ENCODE peak calls at places on chromosomes 16 and 17, in nine cellular contexts. J is transverse colon, W is RWPE2, V is body of pancreas, K is cardiac muscle cell, N is stomach, Q is heart right ventricle, O is OCI-LY7, M is Peyer's patch. B is an unnamed sample.

GRCh38 chr17:11269210-11269609 is 28.2 kb downstream of the SHISA6 start:
- DNase-seq in J (no peak), W (no peak), V (no peak), K (no peak), N (no peak), Q (no peak), O (no peak), M (no peak), B (no peak)

GRCh38 chr17:29042679-29043538 is at the start of gene PIPOX:
- DNase-seq in J (peak; percentile 15), W (no peak), V (peak; percentile 22), K (peak; percentile 81), N (no peak), Q (peak; percentile 20), O (peak; percentile 54), M (peak; percentile 48), B (peak; percentile 94)

GRCh38 chr16:28587386-28587785 is 9.5 kb downstream of the SULT1A2 start:
- DNase-seq in J (no peak), W (no peak), V (no peak), K (no peak), N (no peak), Q (no peak), O (no peak), M (no peak), B (no peak)

GRCh38 chr16:49698931-49699715 is 156.8 kb downstream of the ZNF423 start:
- DNase-seq in J (no peak), W (no peak), V (no peak), K (peak; percentile 77), N (no peak), Q (peak; percentile 72), O (no peak), M (no peak), B (peak; percentile 92)

GRCh38 chr17:74569392-74570003 is 2.2 kb upstream of the CD300H start:
- DNase-seq in J (peak; percentile 14), W (peak; percentile 96), V (peak; percentile 13), K (peak; percentile 99), N (peak; percentile 35), Q (no peak), O (no peak), M (no peak), B (peak; percentile 69)

GRCh38 chr16:27286446-27286845 is 17.9 kb upstream of the NSMCE1 start:
- DNase-seq in J (no peak), W (peak; percentile 77), V (no peak), K (peak; percentile 96), N (no peak), Q (peak; percentile 53), O (no peak), M (no peak), B (no peak)

GRCh38 chr16:4313563-4314531 is 2.0 kb upstream of the GLIS2 start:
- DNase-seq in J (peak; percentile 50), W (no peak), V (peak; percentile 90), K (peak; percentile 66), N (peak; percentile 72), Q (no peak), O (peak; percentile 40), M (no peak), B (no peak)

GRCh38 chr17:63629627-63630026 is 7.4 kb downstream of the MAP3K3 start:
- DNase-seq in J (no peak), W (no peak), V (no peak), K (peak; percentile 17), N (no peak), Q (no peak), O (no peak), M (no peak), B (no peak)

GRCh38 chr17:14209215-14209614 is 27.4 kb downstream of the CDRT15 start:
- DNase-seq in J (no peak), W (no peak), V (no peak), K (no peak), N (no peak), Q (no peak), O (no peak), M (no peak), B (no peak)

GRCh38 chr17:44044092-44044491 is 22.4 kb downstream of the LSM12 start:
- DNase-seq in J (no peak), W (no peak), V (no peak), K (peak; percentile 50), N (no peak), Q (no peak), O (no peak), M (no peak), B (no peak)

DNA sequence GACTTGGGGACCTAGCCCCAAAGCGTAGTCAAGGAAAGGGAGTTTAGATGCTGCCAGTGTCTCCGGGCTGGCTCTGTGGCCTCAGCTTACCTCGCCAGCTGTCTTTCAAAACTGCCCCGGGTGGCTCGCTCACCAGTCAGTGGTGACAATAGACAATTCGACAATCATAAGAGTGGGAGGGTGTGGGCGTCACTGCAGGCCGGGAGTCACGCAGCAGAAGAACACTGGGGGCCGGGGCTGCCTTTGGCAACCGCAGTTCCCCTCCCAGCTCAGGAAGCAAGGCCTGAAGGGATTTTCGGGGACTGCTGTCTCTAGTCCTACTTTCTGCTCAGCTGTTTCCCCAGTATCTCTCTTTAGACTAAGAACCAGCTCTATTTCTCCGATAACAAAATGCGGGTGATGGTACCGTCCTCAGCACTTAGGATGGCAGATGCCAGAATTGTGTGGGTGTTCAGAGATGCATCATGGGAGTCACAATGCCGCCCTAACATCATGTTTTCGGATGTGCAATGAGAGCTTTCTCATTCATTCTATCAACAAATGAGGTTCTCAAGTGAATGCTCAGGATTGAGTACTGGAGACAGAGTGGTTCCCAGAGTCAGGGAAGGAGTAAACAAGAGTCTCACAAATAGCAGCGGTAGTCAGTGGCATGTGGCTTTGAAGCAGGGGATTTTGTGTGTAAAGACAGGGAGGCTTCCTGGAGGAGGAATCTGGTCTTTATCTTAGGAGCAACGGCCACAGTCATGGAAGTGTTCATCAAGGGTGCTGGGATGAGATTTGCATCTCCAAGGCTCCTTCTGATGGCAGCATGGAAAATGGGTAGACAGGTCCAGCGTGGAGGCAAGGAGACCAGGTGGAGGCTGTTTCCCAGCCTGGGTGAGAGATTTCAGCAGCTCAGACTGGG is 93.1 kb downstream of the ZDHHC7 start:
- DNase-seq in J (no peak), W (no peak), V (no peak), K (no peak), N (no peak), Q (no peak), O (no peak), M (no peak), B (no peak)
- H3K4me1 ChIP-seq in J (peaks cover 26% of the 10 kb centered on the region), W (no peaks in the 10 kb centered on the region), V (peaks cover 10% of the 10 kb centered on the region), K (peaks cover 12% of the 10 kb centered on the region), N (peaks cover 35% of the 10 kb centered on the region), Q (peaks cover 33% of the 10 kb centered on the region), O (peaks cover 8% of the 10 kb centered on the region), M (no peaks in the 10 kb centered on the region), B (no peaks in the 10 kb centered on the region)

GRCh38 chr17:32912218-32912897 is 15.6 kb upstream of the TMEM98 start:
- DNase-seq in J (peak; percentile 87), W (no peak), V (peak; percentile 93), K (peak; percentile 85), N (peak; percentile 84), Q (peak; percentile 51), O (no peak), M (peak; percentile 84), B (no peak)
- H3K4me3 ChIP-seq in J (peak overlapping the region; percentile 6), W (no peak overlapping the region), V (no peak overlapping the region), K (no peak overlapping the region), N (no peak overlapping the region), Q (no peak overlapping the region), O (no peak overlapping the region), M (peak overlapping the region; percentile 20), B (no peak overlapping the region)

GRCh38 chr16:51450913-51451312 is 299.8 kb upstream of the SALL1 start:
- DNase-seq in J (no peak), W (no peak), V (no peak), K (no peak), N (no peak), Q (no peak), O (no peak), M (no peak), B (no peak)

GRCh38 chr16:51449441-51449840 is 298.4 kb upstream of the SALL1 start:
- DNase-seq in J (no peak), W (no peak), V (no peak), K (no peak), N (no peak), Q (no peak), O (no peak), M (no peak), B (no peak)

DNA sequence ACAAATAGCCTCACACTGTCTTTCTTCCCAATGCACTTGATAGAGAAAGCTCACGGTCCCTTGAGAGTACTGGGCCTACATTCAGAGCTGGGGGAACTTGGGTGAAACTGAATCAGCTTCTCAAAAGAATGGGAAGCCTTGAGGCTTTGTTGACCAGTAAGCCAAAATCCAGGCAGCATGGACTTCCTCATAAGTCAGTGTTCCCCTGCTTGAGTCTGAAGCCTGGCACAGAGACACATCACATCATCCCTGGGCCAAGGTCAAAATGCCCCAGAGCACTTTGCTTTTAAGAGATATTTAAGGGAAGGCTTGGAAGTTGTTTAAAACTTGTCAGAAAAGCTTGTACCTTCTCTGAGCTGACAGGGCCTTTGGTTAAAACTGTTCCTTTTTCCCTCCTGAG is 302.2 kb upstream of the SALL1 start:
- DNase-seq in J (no peak), W (no peak), V (no peak), K (no peak), N (no peak), Q (no peak), O (no peak), M (no peak), B (no peak)
- H3K4me1 ChIP-seq in J (no peaks in the 10 kb centered on the region), W (no peaks in the 10 kb centered on the region), V (no peaks in the 10 kb centered on the region), K (no peaks in the 10 kb centered on the region), N (no peaks in the 10 kb centered on the region), Q (no peaks in the 10 kb centered on the region), O (no peaks in the 10 kb centered on the region), M (no peaks in the 10 kb centered on the region), B (peaks cover 6% of the 10 kb centered on the region)

DNA sequence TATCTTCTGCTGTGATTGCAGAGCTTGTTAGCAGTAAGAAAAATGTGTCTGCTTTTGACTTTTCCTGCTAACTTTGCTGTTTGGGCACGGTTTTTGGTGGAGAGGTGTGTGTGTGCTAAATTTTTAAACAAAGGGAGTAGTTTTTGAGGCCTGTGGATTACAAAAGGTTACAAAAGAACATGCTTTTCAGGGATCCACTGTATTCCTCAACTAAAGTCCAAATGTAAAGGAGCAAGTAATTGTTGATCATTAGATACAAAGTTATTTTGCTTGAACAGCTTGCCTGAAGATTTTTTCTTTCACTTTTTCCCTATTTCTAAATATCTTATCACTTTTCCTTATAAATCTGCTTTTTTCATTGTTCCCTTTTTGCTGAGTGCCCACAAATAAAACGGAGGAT is 2.0 kb downstream of the KPNB1 start:
- DNase-seq in J (no peak), W (no peak), V (no peak), K (no peak), N (no peak), Q (no peak), O (no peak), M (no peak), B (no peak)
- H3K4me3 ChIP-seq in J (no peak overlapping the region), W (no peak overlapping the region), V (no peak overlapping the region), K (peak overlapping the region; percentile 65), N (no peak overlapping the region), Q (no peak overlapping the region), O (peak overlapping the region; percentile 81), M (no peak overlapping the region), B (peak overlapping the region; percentile 69)

DNA sequence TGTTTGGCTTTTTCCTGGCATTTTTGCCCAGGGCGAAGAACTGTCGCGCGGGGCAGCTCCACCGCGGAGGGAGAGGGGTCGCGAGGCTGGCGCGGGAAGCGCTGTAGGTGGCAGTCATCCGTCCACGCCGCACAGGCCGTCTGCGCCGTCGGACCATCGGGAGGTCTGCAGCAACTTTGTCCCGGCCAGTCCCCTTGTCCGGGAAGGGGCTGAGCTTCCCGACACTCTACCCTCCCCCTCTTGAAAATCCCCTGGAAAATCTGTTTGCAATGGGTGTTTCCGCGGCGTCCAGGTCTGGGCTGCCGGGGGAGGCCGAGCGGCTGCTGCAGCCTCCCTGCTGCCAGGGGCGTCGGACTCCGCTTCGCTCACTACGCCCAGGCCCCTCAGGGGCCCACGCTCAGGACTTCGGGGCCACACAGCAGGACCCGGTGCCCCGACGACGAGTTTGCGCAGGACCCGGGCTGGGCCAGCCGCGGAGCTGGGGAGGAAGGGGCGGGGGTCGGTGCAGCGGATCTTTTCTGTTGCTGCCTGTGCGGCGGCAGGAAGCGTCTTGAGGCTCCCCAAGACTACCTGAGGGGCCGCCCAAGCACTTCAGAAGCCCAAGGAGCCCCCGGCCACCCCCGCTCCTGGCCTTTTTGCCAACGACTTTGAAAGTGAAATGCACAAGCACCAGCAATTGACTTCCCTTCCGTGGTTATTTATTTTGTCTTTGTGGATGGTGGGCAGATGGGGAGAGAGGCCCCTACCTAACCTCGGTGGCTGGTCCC is 2.3 kb upstream of the CBX4 start:
- DNase-seq in J (no peak), W (no peak), V (no peak), K (no peak), N (no peak), Q (no peak), O (no peak), M (no peak), B (no peak)
- H3K4me1 ChIP-seq in J (peaks cover 80% of the 10 kb centered on the region), W (peaks cover 7% of the 10 kb centered on the region), V (peaks cover 74% of the 10 kb centered on the region), K (peaks cover 24% of the 10 kb centered on the region), N (peaks cover 84% of the 10 kb centered on the region), Q (peaks cover 67% of the 10 kb centered on the region), O (peaks cover 9% of the 10 kb centered on the region), M (peaks cover 21% of the 10 kb centered on the region), B (peaks cover 64% of the 10 kb centered on the region)

B was measured in A673.